ENCODE peak calls at places on chromosomes 6 and 20, in eight cellular contexts. J is breast epithelium, M is cardiac muscle cell, Z is heart left ventricle, R is heart right ventricle, G is fibroblast of lung, P is colonic mucosa, U is PC-3. E is an unnamed sample. For H3K4me1, the result is how much of the 10 kb centered on the place peaks cover.

GRCh38 chr20:56926501-56926900 is 297.4 kb downstream of the TFAP2C start:
- DNase-seq in J (no peak), M (no peak), Z (no peak), R (no peak), G (no peak), P (no peak), U (no peak), E (no peak)

GRCh38 chr20:58512808-58513552 is 2.2 kb downstream of the APCDD1L start:
- DNase-seq in J (no peak), M (peak), Z (no peak), R (no peak), G (peak), P (no peak), U (no peak), E (no peak)

GRCh38 chr6:128284128-128284527 is 236.3 kb downstream of the PTPRK start:
- DNase-seq in J (no peak), M (no peak), Z (no peak), R (no peak), G (peak), P (no peak), U (no peak), E (no peak)

GRCh38 chr20:25282796-25283195 is 34.9 kb downstream of the PYGB start:
- DNase-seq in J (peak), M (no peak), Z (peak), R (no peak), G (no peak), P (no peak), U (no peak), E (no peak)

GRCh38 chr6:131765081-131765852 is 42.6 kb upstream of the ENPP1 start:
- DNase-seq in J (peak), M (peak), Z (no peak), R (no peak), G (peak), P (no peak), U (no peak), E (no peak)

GRCh38 chr6:152651986-152652385 is 14.8 kb upstream of the SYNE1 start:
- DNase-seq in J (no peak), M (no peak), Z (no peak), R (no peak), G (no peak), P (no peak), U (no peak), E (no peak)

GRCh38 chr6:63671098-63671754 is 35.6 kb downstream of the PHF3 start:
- DNase-seq in J (no peak), M (no peak), Z (no peak), R (no peak), G (no peak), P (no peak), U (no peak), E (no peak)

GRCh38 chr6:4910060-4910746 is 93.6 kb downstream of the RPP40 start:
- DNase-seq in J (no peak), M (no peak), Z (no peak), R (no peak), G (peak), P (no peak), U (peak), E (no peak)

GRCh38 chr6:41073968-41074691 is 1.4 kb downstream of the NFYA start:
- DNase-seq in J (no peak), M (peak), Z (no peak), R (no peak), G (peak), P (no peak), U (peak), E (no peak)

GRCh38 chr6:168318579-168319278 is 848 bp downstream of the DACT2 start:
- DNase-seq in J (no peak), M (peak), Z (no peak), R (no peak), G (no peak), P (no peak), U (no peak), E (no peak)

GRCh38 chr6:157668034-157668401 is 155.0 kb upstream of the SNX9 start:
- DNase-seq in J (no peak), M (no peak), Z (no peak), R (no peak), G (no peak), P (no peak), U (no peak), E (no peak)

GRCh38 chr6:139762587-139763031 is 388.2 kb upstream of the CITED2 start:
- DNase-seq in J (no peak), M (peak), Z (no peak), R (no peak), G (no peak), P (no peak), U (peak), E (no peak)
- H3K27ac ChIP-seq in J (no peak), M (peak), Z (peak), R (no peak), G (no peak), P (no peak), U (peak), E (no peak)

GRCh38 chr6:87697581-87698552 is 4.2 kb downstream of the AKIRIN2 start:
- DNase-seq in J (no peak), M (peak), Z (no peak), R (no peak), G (peak), P (no peak), U (no peak), E (no peak)
- H3K4me3 ChIP-seq in J (peak), M (peak), Z (peak), R (peak), G (peak), P (no peak), U (peak), E (peak)

DNA sequence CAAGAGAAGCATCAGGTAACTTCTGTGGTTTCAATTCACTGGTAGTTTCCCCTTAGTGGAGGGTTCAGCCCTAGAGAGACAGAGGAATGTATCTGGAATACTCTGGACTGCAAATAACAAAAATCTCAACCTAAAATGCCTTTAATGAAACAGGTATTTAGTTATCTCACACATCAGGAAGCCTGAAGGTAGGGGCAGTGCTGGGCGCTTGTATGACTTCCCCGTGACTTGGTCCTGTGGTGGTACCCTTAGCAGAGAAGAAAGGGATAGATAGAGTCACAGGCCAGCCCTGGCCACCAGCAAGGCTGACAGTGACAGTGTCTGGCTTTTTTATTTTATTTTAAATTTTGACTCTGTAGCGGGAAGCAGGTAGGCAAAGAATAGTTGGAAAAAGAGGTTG is 14.9 kb downstream of the LRRC1 start:
- DNase-seq in J (no peak), M (no peak), Z (no peak), R (no peak), G (no peak), P (no peak), U (no peak), E (no peak)
- H3K4me1 ChIP-seq in J (under half), M (under half), Z (under half), R (under half), G (under half), P (under half), U (under half), E (under half)

GRCh38 chr6:47383360-47383759 is 73.7 kb upstream of the TNFRSF21 start:
- DNase-seq in J (no peak), M (no peak), Z (no peak), R (no peak), G (no peak), P (no peak), U (no peak), E (no peak)

GRCh38 chr6:47376930-47377329 is 67.2 kb upstream of the TNFRSF21 start:
- DNase-seq in J (no peak), M (no peak), Z (no peak), R (no peak), G (no peak), P (no peak), U (no peak), E (no peak)

DNA sequence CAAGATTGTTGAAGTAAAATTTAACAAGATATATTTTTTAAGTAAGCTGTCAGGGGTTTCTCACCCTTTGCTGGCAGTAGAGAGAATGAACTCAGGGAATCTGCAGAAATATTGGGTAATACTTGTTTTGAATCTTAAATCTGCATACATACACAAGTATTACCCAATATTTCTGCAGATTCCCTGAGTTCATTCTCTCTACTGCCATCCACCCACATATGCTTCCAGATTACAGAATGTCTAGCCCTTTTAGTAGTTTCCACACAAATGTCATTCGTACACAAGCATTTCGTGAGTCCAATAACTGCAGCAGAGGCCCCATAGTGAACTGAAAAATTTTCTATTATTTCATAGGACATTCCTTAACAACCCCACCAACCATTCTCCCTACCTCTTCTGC is 69.6 kb upstream of the TNFRSF21 start:
- DNase-seq in J (no peak), M (peak), Z (no peak), R (no peak), G (peak), P (no peak), U (no peak), E (no peak)
- H3K27ac ChIP-seq in J (no peak), M (no peak), Z (no peak), R (no peak), G (no peak), P (no peak), U (no peak), E (no peak)

GRCh38 chr20:16588241-16588640 is 15.0 kb upstream of the KIF16B start:
- DNase-seq in J (no peak), M (no peak), Z (no peak), R (no peak), G (no peak), P (no peak), U (no peak), E (no peak)
- H3K4me3 ChIP-seq in J (no peak), M (no peak), Z (no peak), R (no peak), G (no peak), P (no peak), U (no peak), E (no peak)

GRCh38 chr6:43768506-43768860 is 1.5 kb upstream of the VEGFA start:
- DNase-seq in J (no peak), M (no peak), Z (no peak), R (no peak), G (no peak), P (no peak), U (no peak), E (no peak)

GRCh38 chr6:43771210-43771857 is 1.3 kb downstream of the VEGFA start:
- DNase-seq in J (peak), M (peak), Z (peak), R (peak), G (peak), P (peak), U (peak), E (peak)

GRCh38 chr6:43768983-43769525 is 957 bp upstream of the VEGFA start:
- DNase-seq in J (peak), M (peak), Z (peak), R (peak), G (peak), P (peak), U (no peak), E (no peak)

GRCh38 chr6:43770417-43771209 is 602 bp downstream of the VEGFA start:
- DNase-seq in J (peak), M (peak), Z (peak), R (peak), G (peak), P (peak), U (peak), E (peak)

DNA sequence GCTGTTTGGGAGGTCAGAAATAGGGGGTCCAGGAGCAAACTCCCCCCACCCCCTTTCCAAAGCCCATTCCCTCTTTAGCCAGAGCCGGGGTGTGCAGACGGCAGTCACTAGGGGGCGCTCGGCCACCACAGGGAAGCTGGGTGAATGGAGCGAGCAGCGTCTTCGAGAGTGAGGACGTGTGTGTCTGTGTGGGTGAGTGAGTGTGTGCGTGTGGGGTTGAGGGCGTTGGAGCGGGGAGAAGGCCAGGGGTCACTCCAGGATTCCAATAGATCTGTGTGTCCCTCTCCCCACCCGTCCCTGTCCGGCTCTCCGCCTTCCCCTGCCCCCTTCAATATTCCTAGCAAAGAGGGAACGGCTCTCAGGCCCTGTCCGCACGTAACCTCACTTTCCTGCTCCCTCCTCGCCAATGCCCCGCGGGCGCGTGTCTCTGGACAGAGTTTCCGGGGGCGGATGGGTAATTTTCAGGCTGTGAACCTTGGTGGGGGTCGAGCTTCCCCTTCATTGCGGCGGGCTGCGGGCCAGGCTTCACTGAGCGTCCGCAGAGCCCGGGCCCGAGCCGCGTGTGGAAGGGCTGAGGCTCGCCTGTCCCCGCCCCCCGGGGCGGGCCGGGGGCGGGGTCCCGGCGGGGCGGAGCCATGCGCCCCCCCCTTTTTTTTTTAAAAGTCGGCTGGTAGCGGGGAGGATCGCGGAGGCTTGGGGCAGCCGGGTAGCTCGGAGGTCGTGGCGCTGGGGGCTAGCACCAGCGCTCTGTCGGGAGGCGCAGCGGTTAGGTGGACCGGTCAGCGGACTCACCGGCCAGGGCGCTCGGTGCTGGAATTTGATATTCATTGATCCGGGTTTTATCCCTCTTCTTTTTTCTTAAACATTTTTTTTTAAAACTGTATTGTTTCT is at the start of gene VEGFA:
- DNase-seq in J (peak), M (peak), Z (peak), R (peak), G (peak), P (peak), U (peak), E (peak)
- H3K4me1 ChIP-seq in J (under half), M (under half), Z (under half), R (under half), G (under half), P (under half), U (under half), E (under half)